ENCODE peak calls at places on chromosomes 13 and 19, in eight cellular contexts. N, F, C, S, X, H, V and K are unnamed samples.

GRCh38 chr19:45179063-45179847 is 671 bp downstream of the BLOC1S3 start:
- DNase-seq in N (no peak), F (no peak), C (no peak), S (no peak), X (peak; percentile 55), H (peak; percentile 42), V (no peak), K (peak; percentile 74)

GRCh38 chr19:35714601-35715354 is 3.0 kb upstream of the KMT2B start:
- DNase-seq in N (no peak), F (no peak), C (no peak), S (no peak), X (no peak), H (no peak), V (no peak), K (no peak)

GRCh38 chr19:35811317-35812219 is 1.1 kb downstream of the PRODH2 start:
- DNase-seq in N (no peak), F (no peak), C (no peak), S (no peak), X (no peak), H (no peak), V (no peak), K (no peak)

GRCh38 chr19:38654478-38655079 is 7.1 kb downstream of the ACTN4 start:
- DNase-seq in N (no peak), F (no peak), C (no peak), S (no peak), X (no peak), H (no peak), V (no peak), K (no peak)

GRCh38 chr13:106233336-106233735 is 302.1 kb downstream of the EFNB2 start:
- DNase-seq in N (no peak), F (no peak), C (no peak), S (no peak), X (no peak), H (no peak), V (no peak), K (no peak)

GRCh38 chr13:66210677-66211076 is 1019.5 kb downstream of the PCDH9 start:
- DNase-seq in N (peak; percentile 12), F (no peak), C (no peak), S (peak; percentile 52), X (no peak), H (no peak), V (no peak), K (no peak)

GRCh38 chr19:750640-751423 is at the start of gene MISP:
- DNase-seq in N (no peak), F (no peak), C (no peak), S (no peak), X (peak; percentile 84), H (no peak), V (no peak), K (no peak)

GRCh38 chr19:13483215-13483614 is 23.1 kb downstream of the CACNA1A start:
- DNase-seq in N (no peak), F (no peak), C (no peak), S (no peak), X (no peak), H (no peak), V (no peak), K (no peak)

GRCh38 chr13:100338265-100338664 is 249.4 kb downstream of the PCCA start:
- DNase-seq in N (no peak), F (no peak), C (no peak), S (no peak), X (no peak), H (no peak), V (no peak), K (no peak)

GRCh38 chr19:56838930-56839664 is 1.4 kb downstream of the PEG3 start:
- DNase-seq in N (no peak), F (peak; percentile 100), C (no peak), S (no peak), X (peak; percentile 69), H (peak; percentile 8), V (no peak), K (peak; percentile 97)

GRCh38 chr19:42397315-42398166 is 7.4 kb upstream of the CNFN start:
- DNase-seq in N (no peak), F (no peak), C (no peak), S (no peak), X (no peak), H (no peak), V (no peak), K (no peak)

GRCh38 chr13:90427322-90428272 is 919.9 kb upstream of the MIR17HG start:
- DNase-seq in N (no peak), F (no peak), C (no peak), S (no peak), X (no peak), H (no peak), V (no peak), K (no peak)

GRCh38 chr13:39244561-39245230 is 206.4 kb downstream of the NHLRC3 start:
- DNase-seq in N (no peak), F (no peak), C (no peak), S (no peak), X (no peak), H (no peak), V (no peak), K (no peak)

GRCh38 chr19:39997595-39998216 is 846 bp downstream of the ZNF546 start:
- DNase-seq in N (no peak), F (no peak), C (no peak), S (no peak), X (no peak), H (no peak), V (no peak), K (no peak)

GRCh38 chr19:48445256-48445605 is 552 bp upstream of the GRWD1 start:
- DNase-seq in N (peak; percentile 81), F (peak; percentile 66), C (peak; percentile 90), S (peak; percentile 97), X (no peak), H (no peak), V (peak; percentile 57), K (peak; percentile 90)

GRCh38 chr19:30799854-30800755 is 427.9 kb downstream of the ZNF536 start:
- DNase-seq in N (no peak), F (no peak), C (no peak), S (peak; percentile 18), X (peak; percentile 28), H (no peak), V (no peak), K (no peak)